ENCODE peak calls at places on chromosome 7, in six cellular contexts. Q is neural progenitor cell, M is K562, H is spleen, X is fibroblast of pulmonary artery, F is lower leg skin. B is an unnamed sample.

GRCh38 chr7:28629216-28629848 is 217.0 kb downstream of the CREB5 start:
- DNase-seq in Q (no peak), M (no peak), H (no peak), X (peak), F (no peak), B (peak)

GRCh38 chr7:44853391-44853790 is 5.5 kb upstream of the H2AZ2 start:
- DNase-seq in Q (no peak), M (no peak), H (no peak), X (no peak), F (no peak), B (no peak)

GRCh38 chr7:76515999-76516443 is 5.7 kb downstream of the UPK3B start:
- DNase-seq in Q (no peak), M (peak), H (no peak), X (peak), F (peak), B (peak)

GRCh38 chr7:101990811-101991418 is 173.5 kb downstream of the CUX1 start:
- DNase-seq in Q (no peak), M (no peak), H (peak), X (no peak), F (no peak), B (no peak)

GRCh38 chr7:100478966-100479660 is at the start of gene TSC22D4:
- DNase-seq in Q (peak), M (peak), H (peak), X (peak), F (peak), B (peak)

GRCh38 chr7:130917669-130918128 is 183.7 kb upstream of the KLF14 start:
- DNase-seq in Q (no peak), M (no peak), H (no peak), X (no peak), F (no peak), B (no peak)

GRCh38 chr7:55593172-55593514 is 20.8 kb upstream of the VOPP1 start:
- DNase-seq in Q (no peak), M (peak), H (no peak), X (no peak), F (no peak), B (no peak)

GRCh38 chr7:43038229-43038628 is 74.2 kb upstream of the HECW1 start:
- DNase-seq in Q (no peak), M (no peak), H (no peak), X (peak), F (no peak), B (peak)

GRCh38 chr7:92953657-92954056 is 117.3 kb upstream of the CDK6 start:
- DNase-seq in Q (peak), M (no peak), H (no peak), X (no peak), F (no peak), B (no peak)

GRCh38 chr7:26062240-26062603 is 89.8 kb upstream of the NFE2L3 start:
- DNase-seq in Q (no peak), M (no peak), H (no peak), X (no peak), F (no peak), B (no peak)

GRCh38 chr7:129657363-129657762 is 45.8 kb downstream of the NRF1 start:
- DNase-seq in Q (no peak), M (no peak), H (no peak), X (no peak), F (no peak), B (no peak)

GRCh38 chr7:57204411-57204811 is 72.2 kb upstream of the ZNF479 start:
- DNase-seq in Q (no peak), M (no peak), H (peak), X (no peak), F (peak), B (no peak)

GRCh38 chr7:50349963-50350944 is 45.7 kb downstream of the IKZF1 start:
- DNase-seq in Q (no peak), M (peak), H (peak), X (no peak), F (no peak), B (no peak)

GRCh38 chr7:516606-517456 is 2.8 kb downstream of the PDGFA start:
- DNase-seq in Q (peak), M (peak), H (no peak), X (peak), F (no peak), B (peak)

GRCh38 chr7:17651926-17652385 is 288.3 kb downstream of the SNX13 start:
- DNase-seq in Q (no peak), M (no peak), H (no peak), X (peak), F (no peak), B (peak)

GRCh38 chr7:32905175-32905662 is 13.7 kb upstream of the KBTBD2 start:
- DNase-seq in Q (peak), M (peak), H (no peak), X (peak), F (no peak), B (peak)

GRCh38 chr7:143073556-143073955 is 21.4 kb downstream of the OR6V1 start:
- DNase-seq in Q (no peak), M (no peak), H (no peak), X (peak), F (no peak), B (no peak)

GRCh38 chr7:48085433-48085791 is 3.7 kb upstream of the UPP1 start:
- DNase-seq in Q (no peak), M (no peak), H (no peak), X (no peak), F (no peak), B (no peak)

GRCh38 chr7:92478095-92478494 is 349 bp upstream of the ERVW-1 start:
- DNase-seq in Q (no peak), M (no peak), H (no peak), X (no peak), F (no peak), B (no peak)

GRCh38 chr7:131557521-131558385 is 1.3 kb upstream of the PODXL start:
- DNase-seq in Q (peak), M (no peak), H (no peak), X (no peak), F (no peak), B (no peak)

GRCh38 chr7:154698726-154699291 is 304.1 kb downstream of the PAXIP1 start:
- DNase-seq in Q (peak), M (peak), H (no peak), X (no peak), F (no peak), B (no peak)

GRCh38 chr7:98357751-98358161 is 43.1 kb downstream of the BAIAP2L1 start:
- DNase-seq in Q (no peak), M (no peak), H (peak), X (peak), F (no peak), B (peak)

GRCh38 chr7:6590645-6591110 is 857 bp downstream of the INTS15 start:
- DNase-seq in Q (peak), M (no peak), H (no peak), X (peak), F (no peak), B (no peak)

GRCh38 chr7:110224643-110225042 is 866.3 kb upstream of the LRRN3 start:
- DNase-seq in Q (no peak), M (no peak), H (no peak), X (no peak), F (no peak), B (no peak)

GRCh38 chr7:93046641-93047040 is 71.1 kb downstream of the SAMD9 start:
- DNase-seq in Q (no peak), M (peak), H (no peak), X (no peak), F (no peak), B (no peak)

GRCh38 chr7:4479367-4480039 is 202.6 kb upstream of the FOXK1 start:
- DNase-seq in Q (peak), M (peak), H (no peak), X (peak), F (peak), B (peak)

GRCh38 chr7:103687981-103688380 is 242.0 kb upstream of the SLC26A5 start:
- DNase-seq in Q (no peak), M (no peak), H (no peak), X (no peak), F (no peak), B (no peak)

GRCh38 chr7:55189878-55190436 is 171.1 kb downstream of the EGFR start:
- DNase-seq in Q (no peak), M (no peak), H (no peak), X (no peak), F (peak), B (no peak)

GRCh38 chr7:55120074-55120473 is 101.3 kb downstream of the EGFR start:
- DNase-seq in Q (no peak), M (no peak), H (no peak), X (no peak), F (peak), B (no peak)

GRCh38 chr7:128434413-128435310 is 21.0 kb upstream of the HILPDA start:
- DNase-seq in Q (no peak), M (no peak), H (no peak), X (no peak), F (no peak), B (no peak)

GRCh38 chr7:47153076-47153475 is 428.8 kb downstream of the TNS3 start:
- DNase-seq in Q (no peak), M (no peak), H (no peak), X (peak), F (no peak), B (peak)

GRCh38 chr7:73933091-73933490 is 72.1 kb downstream of the TMEM270 start:
- DNase-seq in Q (no peak), M (no peak), H (no peak), X (no peak), F (no peak), B (no peak)

GRCh38 chr7:48671656-48672055 is 252.7 kb upstream of the CDC14C start:
- DNase-seq in Q (no peak), M (no peak), H (no peak), X (no peak), F (no peak), B (no peak)

DNA sequence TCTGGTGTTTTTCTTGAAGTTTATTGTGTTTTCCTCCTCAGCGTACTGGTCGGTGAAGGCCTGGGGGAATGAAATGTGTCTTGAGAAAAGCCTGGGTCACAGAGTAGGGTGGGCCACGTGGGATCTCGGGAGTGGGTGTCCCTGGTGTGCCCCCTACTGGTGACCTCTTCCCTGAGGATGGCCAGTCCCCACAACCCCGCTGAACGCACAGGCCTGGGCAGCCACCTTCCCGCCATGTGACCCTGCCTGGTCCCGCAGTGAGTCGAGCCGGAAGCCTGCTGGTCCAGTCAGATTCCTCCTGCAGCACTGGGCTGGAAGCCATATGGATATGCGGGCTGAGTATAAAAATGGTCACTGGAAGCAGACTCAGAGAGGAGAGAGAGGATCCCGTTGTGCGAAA is 52.9 kb upstream of the GNA12 start:
- DNase-seq in Q (no peak), M (no peak), H (no peak), X (no peak), F (no peak), B (no peak)
- TF ChIP-seq CTCF in Q (no peak), M (peak), H (no peak), X (no peak), F (no peak), B (no peak)

GRCh38 chr7:149773446-149774236 is at the start of gene ZNF467:
- DNase-seq in Q (peak), M (peak), H (peak), X (peak), F (peak), B (no peak)

GRCh38 chr7:149771696-149772235 is 1.6 kb downstream of the ZNF467 start:
- DNase-seq in Q (peak), M (peak), H (peak), X (peak), F (peak), B (peak)

GRCh38 chr7:149771199-149771636 is 2.2 kb downstream of the ZNF467 start:
- DNase-seq in Q (no peak), M (no peak), H (peak), X (no peak), F (peak), B (no peak)

GRCh38 chr7:149772821-149773425 is 465 bp downstream of the ZNF467 start:
- DNase-seq in Q (peak), M (peak), H (peak), X (no peak), F (peak), B (no peak)

GRCh38 chr7:149772236-149772820 is 1.1 kb downstream of the ZNF467 start:
- DNase-seq in Q (peak), M (peak), H (peak), X (no peak), F (peak), B (no peak)
- H3K4me3 ChIP-seq in Q (peak), M (peak), H (peak), X (peak), F (peak), B (peak)

GRCh38 chr7:139753079-139753692 is 24.6 kb downstream of the HIPK2 start:
- DNase-seq in Q (no peak), M (no peak), H (no peak), X (no peak), F (peak), B (no peak)
- TF ChIP-seq CTCF in Q (peak), M (no peak), H (no peak), X (no peak), F (no peak), B (peak)

GRCh38 chr7:151167197-151167911 is at the start of gene GBX1:
- DNase-seq in Q (peak), M (peak), H (no peak), X (no peak), F (no peak), B (no peak)
- H3K4me3 ChIP-seq in Q (peak), M (peak), H (peak), X (no peak), F (peak), B (no peak)

DNA sequence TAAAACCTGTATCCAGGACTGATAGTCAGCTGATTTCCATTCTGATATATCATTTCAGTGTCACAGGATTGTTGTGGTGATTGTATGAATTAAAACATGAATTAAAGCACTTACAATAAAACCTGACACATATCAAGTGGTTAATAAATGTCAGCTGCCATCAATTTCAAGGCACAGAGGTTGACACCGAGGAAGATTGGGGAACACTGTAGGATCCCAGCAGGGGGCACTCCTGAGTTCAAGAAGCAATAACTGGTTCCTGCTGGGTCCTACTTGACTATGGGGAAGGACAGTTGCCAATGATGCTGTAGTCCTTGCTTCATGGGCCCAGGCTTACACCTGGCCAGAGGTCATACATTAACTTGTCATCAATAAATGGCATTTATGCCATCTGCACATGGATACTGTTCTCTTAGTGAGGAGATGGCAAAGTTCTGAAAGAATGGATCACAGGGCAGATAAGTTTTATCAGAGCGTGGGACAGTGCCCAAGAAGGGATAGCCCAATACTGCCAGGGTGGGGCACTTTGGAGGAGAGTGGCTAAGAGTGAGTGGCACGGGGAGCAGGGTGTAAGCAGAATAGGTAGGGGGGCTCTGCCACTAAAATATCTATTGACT is 24.1 kb downstream of the FZD1 start:
- DNase-seq in Q (peak), M (peak), H (no peak), X (peak), F (peak), B (peak)
- TF ChIP-seq CTCF in Q (peak), M (peak), H (no peak), X (peak), F (no peak), B (peak)

DNA sequence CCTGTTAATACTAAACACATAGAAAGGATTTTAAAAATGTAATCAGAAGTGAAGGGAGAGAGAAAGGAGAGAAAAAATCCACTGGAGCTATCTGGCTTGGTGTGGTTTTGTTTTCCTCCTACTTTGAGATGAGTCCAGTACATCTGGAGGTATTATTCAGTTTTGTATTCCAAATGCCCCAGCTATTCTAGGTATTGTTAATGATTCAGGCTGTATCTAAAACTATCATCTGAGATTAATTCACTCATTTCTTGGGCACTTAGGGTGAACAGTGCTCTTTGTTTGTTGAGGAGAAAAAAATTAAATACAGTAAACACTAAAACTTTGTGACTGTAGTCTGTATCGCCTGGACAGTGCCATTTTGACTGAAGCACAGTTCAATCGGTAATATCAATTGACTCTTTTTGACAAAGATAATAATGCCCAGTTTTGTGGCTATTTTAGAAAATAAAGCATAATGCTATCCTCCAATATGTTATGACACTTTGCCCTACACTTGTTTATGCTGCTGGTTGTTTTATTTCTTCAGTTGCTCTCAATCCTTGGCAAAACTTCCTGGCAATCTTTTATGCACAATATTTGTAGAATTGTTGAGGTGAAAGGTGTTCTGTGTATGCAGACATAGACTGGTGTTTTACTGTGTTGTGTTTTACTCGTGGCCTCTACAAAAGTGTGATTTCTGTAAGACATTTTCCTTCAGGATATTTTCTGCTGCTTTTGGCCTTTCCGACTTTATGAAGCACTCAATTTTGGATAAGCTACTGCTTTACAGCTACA is 21.6 kb downstream of the GLCCI1 start:
- DNase-seq in Q (no peak), M (no peak), H (no peak), X (no peak), F (no peak), B (no peak)
- H3K4me3 ChIP-seq in Q (no peak), M (no peak), H (peak), X (no peak), F (no peak), B (no peak)

DNA sequence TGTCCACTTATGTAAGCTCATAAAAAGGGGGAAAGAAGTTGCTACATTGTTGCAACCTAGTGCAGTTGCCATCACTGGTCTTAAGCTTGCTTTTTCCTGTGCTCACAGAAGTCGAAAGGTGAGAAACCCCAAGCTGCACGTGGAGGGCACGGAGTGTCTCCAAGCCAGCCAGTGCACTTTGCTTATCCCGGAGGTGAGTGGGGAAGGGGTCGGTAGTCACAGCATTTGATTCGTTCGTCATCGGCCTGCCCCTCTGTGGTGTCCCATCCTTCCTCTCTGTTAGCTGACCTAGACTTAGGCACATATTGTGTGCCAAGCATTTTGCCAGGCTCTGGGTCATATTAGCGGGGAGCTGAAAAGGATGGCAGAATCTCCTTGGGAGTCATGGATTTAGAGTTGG is 50.5 kb downstream of the DENND11 start:
- DNase-seq in Q (no peak), M (no peak), H (no peak), X (no peak), F (no peak), B (no peak)
- TF ChIP-seq CTCF in Q (no peak), M (no peak), H (no peak), X (no peak), F (no peak), B (no peak)